ENCODE peak calls at places on chromosomes 13 and 19, in four cellular contexts. Q is HepG2, D is SK-N-SH, C is K562. S is an unnamed sample.

GRCh38 chr19:50401505-50402450 is 17.0 kb upstream of the SPIB start:
- DNase-seq in C (no peak), D (peak; percentile 43), Q (no peak), S (no peak)

GRCh38 chr13:112105884-112106283 is 38.9 kb downstream of the SOX1 start:
- DNase-seq in Q (no peak), D (no peak), C (no peak), S (no peak)

GRCh38 chr19:2266183-2266993 is 10.2 kb upstream of the JSRP1 start:
- DNase-seq in C (peak; percentile 60), Q (peak; percentile 58), D (peak; percentile 46), S (no peak)

GRCh38 chr19:48619692-48620565 is 623 bp downstream of the SPHK2 start:
- DNase-seq in D (no peak), C (no peak), Q (no peak), S (no peak)

GRCh38 chr19:1264801-1265610 is 4.1 kb upstream of the CIRBP start:
- DNase-seq in D (no peak), C (peak; percentile 50), Q (peak; percentile 84), S (no peak)

GRCh38 chr13:107964356-107964755 is 251.0 kb downstream of the LIG4 start:
- DNase-seq in C (no peak), Q (no peak), D (no peak), S (no peak)

GRCh38 chr19:11225815-11226214 is 13.6 kb upstream of the ANGPTL8 start:
- DNase-seq in Q (no peak), C (no peak), D (no peak), S (no peak)

GRCh38 chr19:44712864-44713515 is 14.0 kb downstream of the CEACAM16 start:
- DNase-seq in C (no peak), Q (peak; percentile 65), D (no peak), S (no peak)

GRCh38 chr19:10654610-10655456 is 687 bp downstream of the ILF3 start:
- DNase-seq in Q (peak; percentile 47), D (peak; percentile 95), C (peak; percentile 96), S (no peak)

GRCh38 chr13:24511824-24512207 is 762 bp downstream of the PARP4 start:
- DNase-seq in D (peak; percentile 50), Q (no peak), C (no peak), S (no peak)

GRCh38 chr19:40523322-40524047 is 53.2 kb upstream of the SHKBP1 start:
- DNase-seq in Q (peak; percentile 61), C (peak; percentile 77), D (peak; percentile 83), S (peak; percentile 72)

GRCh38 chr19:18733196-18733647 is 49.7 kb downstream of the CRTC1 start:
- DNase-seq in Q (peak; percentile 18), D (peak; percentile 84), C (no peak), S (no peak)

GRCh38 chr13:30576528-30576927 is 41.2 kb upstream of the USPL1 start:
- DNase-seq in C (no peak), D (no peak), Q (peak; percentile 1), S (no peak)

GRCh38 chr19:57350877-57351805 is at the start of gene ZNF304:
- DNase-seq in D (peak; percentile 90), C (peak; percentile 91), Q (peak; percentile 93), S (peak; percentile 91)

GRCh38 chr19:33304760-33305647 is 2.7 kb upstream of the CEBPA start:
- DNase-seq in D (no peak), C (peak; percentile 56), Q (peak; percentile 56), S (no peak)
- TF ChIP-seq CTCF in D (no peak), C (peak; percentile 49), Q (peak; percentile 66), S (peak; percentile 18)

DNA sequence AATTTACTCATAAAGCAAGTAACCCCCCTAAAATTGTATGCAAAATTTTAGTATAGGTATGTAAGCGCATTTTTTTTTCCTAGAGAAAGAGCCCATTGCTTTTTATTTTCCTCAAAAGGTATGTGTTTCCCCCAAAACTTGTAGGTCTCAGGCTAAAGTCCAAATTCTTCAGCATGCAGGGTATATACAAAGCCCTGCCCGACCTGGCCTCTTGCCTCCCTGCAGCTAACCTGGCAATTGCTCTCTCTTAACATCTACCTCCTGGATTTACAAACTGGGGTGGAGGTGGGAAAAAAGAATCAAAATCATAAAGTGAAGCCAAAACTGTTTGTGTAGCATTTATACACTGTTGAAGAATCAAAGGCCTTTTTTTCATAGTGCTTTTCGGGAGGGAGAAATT is 107.8 kb downstream of the KCNRG start:
- DNase-seq in Q (peak; percentile 41), C (no peak), D (no peak), S (no peak)
- TF ChIP-seq ZBTB33 in Q (no peak), C (no peak), D (no peak), S (no peak)

DNA sequence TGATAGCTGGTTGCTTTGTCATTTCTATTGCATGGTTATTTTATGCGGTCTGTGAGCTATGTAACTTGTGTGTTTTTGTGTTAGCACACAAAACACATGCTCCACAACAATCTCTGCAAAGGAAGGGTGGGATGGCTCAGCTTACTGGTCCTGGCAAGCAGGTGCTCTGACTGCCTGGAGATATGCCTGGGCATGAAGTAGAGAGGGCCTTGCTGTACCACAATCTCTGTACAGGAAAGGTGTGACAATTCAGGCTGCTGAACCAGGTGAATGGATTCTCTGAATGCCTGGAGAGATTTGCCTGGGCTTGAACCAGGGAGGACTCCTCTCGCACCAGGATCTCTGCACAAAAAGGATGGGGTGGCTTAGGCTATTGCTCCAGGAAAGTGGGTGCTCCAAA is 69.5 kb downstream of the STOML3 start:
- DNase-seq in C (no peak), Q (no peak), D (no peak), S (no peak)
- TF ChIP-seq ELF1 in C (no peak), Q (no peak), D (no peak), S (no peak)

GRCh38 chr13:70104481-70104880 is 3.1 kb upstream of the ATXN8OS start:
- DNase-seq in C (no peak), D (no peak), Q (no peak), S (no peak)

GRCh38 chr13:70098669-70099068 is 9.0 kb upstream of the ATXN8OS start:
- DNase-seq in D (peak; percentile 8), C (no peak), Q (no peak), S (peak; percentile 2)
- TF ChIP-seq CTCF in D (peak; percentile 63), C (no peak), Q (no peak), S (peak; percentile 42)

GRCh38 chr13:99446242-99446641 is 55.0 kb upstream of the TM9SF2 start:
- DNase-seq in D (no peak), C (no peak), Q (peak; percentile 30), S (peak; percentile 36)
- TF ChIP-seq ZBTB33 in D (no peak), C (no peak), Q (no peak), S (no peak)

DNA sequence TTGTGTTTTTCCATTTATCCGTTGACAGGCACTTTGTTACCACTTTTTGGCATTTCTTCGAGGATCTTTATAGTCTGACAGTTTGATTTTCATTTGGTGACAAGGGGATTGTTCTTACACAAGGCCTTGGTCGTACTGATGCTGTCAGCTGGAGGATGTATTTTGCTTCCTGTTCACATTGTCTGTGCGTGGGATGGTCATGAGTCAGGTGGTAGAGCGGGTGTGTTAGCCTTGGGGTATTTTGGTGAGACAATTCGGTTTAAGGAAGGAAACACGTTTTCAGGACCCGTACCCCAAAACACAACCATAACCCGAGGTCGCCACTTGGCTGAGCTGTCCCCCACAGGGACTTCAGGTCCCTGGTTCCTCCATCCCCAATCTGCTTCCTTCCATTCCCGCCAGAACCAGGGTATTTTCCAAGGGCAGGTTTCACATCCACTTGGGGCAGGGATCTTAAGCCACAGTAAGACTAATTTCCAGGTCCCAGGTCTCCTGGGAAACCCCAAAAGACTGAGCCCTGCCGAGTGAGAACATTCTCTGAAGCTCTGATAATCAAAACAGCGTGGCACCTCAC is 15.0 kb downstream of the MYO9B start:
- DNase-seq in D (no peak), C (no peak), Q (no peak), S (no peak)
- TF ChIP-seq ELF1 in D (no peak), C (no peak), Q (no peak), S (no peak)

DNA sequence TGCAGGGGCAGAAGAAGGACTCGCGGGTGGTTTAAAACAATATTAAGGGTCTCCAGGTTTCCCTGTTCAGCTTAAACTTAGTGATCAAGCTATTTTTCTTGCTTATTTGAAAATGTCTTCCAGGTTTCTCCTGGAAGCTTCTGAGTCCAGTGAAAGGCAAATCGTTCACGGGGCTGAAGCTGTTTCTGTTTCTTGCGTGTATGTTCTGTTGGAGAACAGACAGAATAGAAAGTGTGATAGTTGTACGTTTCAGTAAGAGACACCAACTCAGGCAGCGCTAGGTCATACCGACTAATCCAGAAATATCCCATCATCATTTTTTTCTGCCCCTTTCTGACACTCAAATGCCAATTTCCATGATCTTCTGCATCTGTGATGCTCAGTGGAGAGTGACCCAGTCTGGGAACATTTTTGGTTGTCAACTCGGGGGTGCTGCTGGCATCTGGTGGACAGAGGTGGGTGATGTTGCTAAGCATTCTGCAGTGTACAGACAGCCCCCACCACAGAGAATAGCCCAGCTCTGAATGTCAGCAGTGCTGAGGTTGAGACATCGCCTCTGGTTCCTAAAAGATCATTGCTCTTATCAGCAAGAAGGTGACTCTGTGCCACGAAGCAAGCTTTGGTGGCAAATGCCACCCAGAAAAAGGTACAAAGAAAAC is 4.3 kb downstream of the KLF2 start:
- DNase-seq in C (no peak), Q (no peak), D (no peak), S (no peak)
- TF ChIP-seq CTCF in C (peak; percentile 26), Q (peak; percentile 46), D (peak; percentile 42), S (no peak)

DNA sequence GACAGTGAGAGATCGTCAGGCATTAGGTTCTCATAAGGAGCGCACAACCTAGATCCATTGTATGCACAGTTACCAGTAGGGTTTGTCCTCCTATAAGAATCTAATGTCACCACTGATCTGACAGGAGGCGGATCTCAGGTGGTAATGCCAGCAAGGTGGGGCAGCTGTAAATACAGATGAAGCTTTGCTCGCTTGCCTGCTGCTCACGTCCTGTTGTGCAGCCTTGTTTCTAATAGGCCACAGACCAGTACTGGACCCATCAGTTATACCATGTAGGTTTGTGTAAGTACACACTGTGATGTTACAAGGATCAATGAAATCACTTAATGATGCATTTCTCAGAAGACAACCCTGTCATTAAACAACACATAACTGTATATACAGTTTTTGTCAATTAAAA is 23.5 kb downstream of the VWA8 start:
- DNase-seq in Q (no peak), D (no peak), C (no peak), S (no peak)
- TF ChIP-seq ZBTB33 in Q (no peak), D (no peak), C (no peak), S (no peak)